ENCODE peak calls at places on chromosomes 6 and 20, in six cellular contexts. L is HepG2, G is GM12878, S is H1, U is K562, E is SK-N-SH. K is an unnamed sample.

GRCh38 chr20:56249244-56249955 is 868 bp downstream of the MC3R start:
- DNase-seq in U (peak; percentile 57), G (no peak), E (peak; percentile 31), S (peak; percentile 5), L (peak; percentile 49), K (peak; percentile 38)

GRCh38 chr6:83193747-83194582 is 808 bp downstream of the RWDD2A start:
- DNase-seq in U (peak; percentile 63), G (no peak), L (peak; percentile 30), E (peak; percentile 87), S (peak; percentile 46), K (no peak)

GRCh38 chr6:121886223-121886830 is 450.9 kb downstream of the GJA1 start:
- DNase-seq in G (no peak), E (no peak), L (no peak), U (no peak), S (no peak), K (no peak)

GRCh38 chr6:73017473-73017872 is 207.8 kb downstream of the KHDC1L start:
- DNase-seq in G (no peak), L (no peak), S (no peak), U (no peak), E (no peak), K (no peak)

GRCh38 chr20:10219993-10220750 is 1.5 kb downstream of the SNAP25 start:
- DNase-seq in G (no peak), L (no peak), E (no peak), S (no peak), U (no peak), K (no peak)

GRCh38 chr6:63527658-63528514 is 44.4 kb upstream of the LOC128125822 start:
- DNase-seq in U (no peak), G (no peak), E (no peak), L (peak; percentile 99), S (no peak), K (no peak)

GRCh38 chr20:57092112-57092899 is 174.1 kb downstream of the BMP7 start:
- DNase-seq in E (peak; percentile 88), U (peak; percentile 80), G (peak; percentile 2), L (peak; percentile 48), S (peak; percentile 61), K (peak; percentile 56)

GRCh38 chr20:62051166-62051900 is 14.3 kb downstream of the TAF4 start:
- DNase-seq in G (no peak), U (no peak), E (no peak), L (no peak), S (no peak), K (no peak)

GRCh38 chr6:163423696-163424095 is 9.2 kb downstream of the QKI start:
- DNase-seq in U (no peak), L (no peak), E (no peak), S (no peak), G (no peak), K (no peak)

GRCh38 chr6:75094614-75095321 is 111.1 kb downstream of the COL12A1 start:
- DNase-seq in U (no peak), G (no peak), E (no peak), L (no peak), S (no peak), K (no peak)

GRCh38 chr6:125229080-125229479 is 72.7 kb downstream of the HDDC2 start:
- DNase-seq in U (no peak), G (no peak), S (no peak), E (no peak), L (no peak), K (no peak)

GRCh38 chr6:150016324-150017185 is 8.8 kb downstream of the RAET1L start:
- DNase-seq in S (no peak), E (peak; percentile 64), L (peak; percentile 69), U (peak; percentile 36), G (no peak), K (peak; percentile 52)

GRCh38 chr6:142635130-142635529 is 309.8 kb downstream of the HIVEP2 start:
- DNase-seq in U (no peak), E (no peak), L (no peak), G (no peak), S (no peak), K (no peak)

GRCh38 chr6:4610256-4610655 is 165.9 kb upstream of the CDYL start:
- DNase-seq in U (no peak), E (no peak), G (no peak), L (no peak), S (no peak), K (no peak)

GRCh38 chr6:111700135-111700690 is 94.5 kb upstream of the TRAF3IP2 start:
- DNase-seq in G (no peak), S (no peak), L (no peak), U (no peak), E (no peak), K (no peak)

GRCh38 chr6:104789770-104790190 is 69.9 kb downstream of the HACE1 start:
- DNase-seq in L (peak; percentile 18), U (no peak), S (no peak), E (no peak), G (no peak), K (peak; percentile 20)

GRCh38 chr6:130834482-130835251 is 7.5 kb downstream of the SMLR1 start:
- DNase-seq in L (peak; percentile 85), S (no peak), G (no peak), U (no peak), E (no peak), K (no peak)

GRCh38 chr20:14921546-14921945 is 584.1 kb upstream of the FLRT3 start:
- DNase-seq in E (no peak), U (no peak), S (no peak), G (no peak), L (no peak), K (no peak)

DNA sequence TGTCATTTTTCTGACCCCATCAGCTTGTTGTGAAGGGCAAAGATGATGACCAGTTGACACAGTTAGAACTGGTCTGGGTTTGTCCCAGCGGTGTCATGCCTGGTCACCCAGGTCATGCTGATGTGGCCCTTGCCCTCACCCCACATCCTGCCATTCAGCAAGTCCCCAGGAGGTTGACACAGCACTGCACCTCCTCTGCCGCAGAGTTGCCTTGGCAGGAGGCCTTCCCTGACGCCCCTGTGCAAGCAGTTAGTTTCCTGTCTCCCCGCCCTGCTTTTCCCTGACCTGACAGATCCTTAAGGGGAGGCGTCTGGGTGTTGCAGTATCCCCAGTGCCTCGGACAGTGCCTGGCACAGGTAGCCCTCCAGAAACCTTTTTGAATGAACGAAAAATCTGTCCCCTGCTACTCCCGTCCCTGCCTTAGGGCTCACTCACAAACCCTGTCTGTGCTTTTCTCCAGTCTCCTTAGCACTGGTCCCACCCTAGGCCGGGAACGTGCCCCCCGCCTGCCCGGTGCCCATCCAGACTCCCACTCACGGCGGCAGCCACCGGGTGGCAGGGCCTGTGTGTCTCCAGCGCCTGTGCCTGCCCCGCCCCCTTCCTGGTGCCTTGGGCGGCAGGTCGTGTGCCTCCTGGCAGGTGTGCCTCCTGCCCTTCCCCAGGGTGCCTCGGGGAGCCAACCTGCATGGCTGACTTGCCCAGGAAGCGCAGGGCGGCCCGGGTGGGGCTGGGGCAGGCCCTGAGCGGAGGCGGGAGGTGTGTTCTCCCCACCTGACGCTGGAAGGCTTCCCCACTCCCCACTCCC is 146.3 kb upstream of the RNF24 start:
- DNase-seq in S (no peak), U (no peak), E (no peak), L (peak; percentile 25), G (peak; percentile 19), K (no peak)
- TF ChIP-seq GABPA in S (no peak), U (no peak), E (no peak), L (no peak), G (no peak), K (no peak)

GRCh38 chr6:146889303-146889702 is 290.5 kb downstream of the ADGB start:
- DNase-seq in L (no peak), U (no peak), G (no peak), E (no peak), S (no peak), K (no peak)
- TF ChIP-seq GABPA in L (no peak), U (no peak), G (no peak), E (no peak), S (no peak), K (no peak)

DNA sequence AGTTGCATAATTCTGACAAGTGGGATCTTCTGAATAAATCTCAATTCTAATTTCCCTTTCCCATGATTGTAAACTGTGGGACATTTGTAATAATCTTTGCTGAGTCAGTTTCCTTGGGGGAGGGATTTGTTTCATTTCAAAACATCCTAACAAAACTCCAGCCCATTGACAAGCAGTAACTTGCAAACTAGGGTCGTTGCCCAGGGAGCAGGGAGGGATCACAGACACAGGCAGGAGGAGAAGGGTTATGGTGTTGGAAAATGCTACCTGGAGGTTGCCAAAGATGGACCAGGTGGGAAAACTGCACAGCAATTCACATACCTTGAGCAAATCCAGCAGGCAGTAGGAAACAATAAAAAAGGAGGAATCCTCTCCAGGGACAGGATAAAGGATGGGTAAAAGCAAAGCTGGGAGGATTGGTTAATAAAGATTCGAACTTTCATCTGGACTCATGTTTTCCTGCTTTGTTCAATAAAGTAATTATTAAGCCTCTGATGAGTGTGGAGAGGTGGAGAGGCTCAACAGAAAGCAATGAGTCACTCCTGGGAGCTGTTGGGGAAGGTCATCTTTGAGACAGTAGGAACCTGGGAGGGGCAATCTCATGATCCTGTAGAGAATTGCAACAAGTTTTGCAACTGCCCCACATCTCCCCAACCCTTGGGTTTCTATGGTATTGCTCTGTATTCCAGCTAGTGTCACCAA is 87.3 kb upstream of the AKIRIN2 start:
- DNase-seq in G (no peak), E (no peak), U (no peak), S (no peak), L (peak; percentile 93), K (peak; percentile 74)
- TF ChIP-seq GABPA in G (no peak), E (no peak), U (no peak), S (no peak), L (no peak), K (no peak)

DNA sequence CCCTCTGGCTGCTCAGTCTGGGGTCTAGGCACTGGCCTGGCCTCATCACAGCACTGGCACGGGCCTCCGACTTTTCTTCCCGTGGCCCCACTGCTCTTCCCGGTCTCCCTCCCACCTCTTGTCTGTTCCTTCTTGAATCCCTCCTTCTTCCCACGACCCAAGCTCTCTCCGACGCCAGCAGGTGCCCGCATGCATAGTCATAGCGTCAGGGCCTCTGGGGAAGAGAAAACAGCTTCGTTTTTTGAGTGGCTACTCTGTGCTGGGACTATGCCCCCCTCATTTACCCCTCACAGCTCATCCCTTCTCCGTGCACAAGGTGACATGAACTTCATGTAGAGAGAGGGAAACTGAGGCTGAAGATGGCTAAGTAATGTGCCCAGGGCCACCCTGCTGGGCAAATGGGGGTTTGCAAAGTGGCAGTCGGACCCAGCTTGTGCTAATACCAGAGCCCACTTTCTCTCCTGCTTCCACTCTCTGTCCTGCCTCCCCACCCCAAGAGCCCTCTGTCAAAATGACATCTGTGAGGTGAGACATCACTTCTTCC is 59.2 kb downstream of the SYNJ2 start:
- DNase-seq in U (no peak), S (no peak), G (no peak), L (no peak), E (no peak), K (no peak)
- TF ChIP-seq GABPA in U (peak; percentile 4), S (no peak), G (no peak), L (no peak), E (no peak), K (no peak)

GRCh38 chr6:147156799-147157382 is 47.3 kb upstream of the STXBP5 start:
- DNase-seq in L (no peak), U (no peak), E (no peak), G (no peak), S (no peak), K (no peak)

GRCh38 chr6:147157930-147158329 is 46.3 kb upstream of the STXBP5 start:
- DNase-seq in L (no peak), U (no peak), E (no peak), S (no peak), G (no peak), K (no peak)

GRCh38 chr6:147156218-147156617 is 48.0 kb upstream of the STXBP5 start:
- DNase-seq in S (no peak), G (no peak), E (no peak), U (no peak), L (no peak), K (peak; percentile 75)

GRCh38 chr6:147150303-147150702 is 53.9 kb upstream of the STXBP5 start:
- DNase-seq in G (no peak), L (no peak), S (no peak), U (no peak), E (no peak), K (no peak)

GRCh38 chr6:147154454-147154853 is 49.8 kb upstream of the STXBP5 start:
- DNase-seq in U (no peak), E (no peak), L (peak; percentile 9), G (no peak), S (no peak), K (no peak)
- TF ChIP-seq GABPA in U (no peak), E (no peak), L (no peak), G (no peak), S (no peak), K (no peak)

K was measured in HL-60.